ENCODE peak calls at places on chromosomes 13 and 19, in ten cellular contexts. G is adipocyte; D is stomach; W is ascending aorta; H is epithelial cell of esophagus; V is CD4-positive, alpha-beta memory T cell; K is thoracic aorta; P is choroid plexus epithelial cell; Z is heart right ventricle; A is CD8-positive, alpha-beta memory T cell. U is an unnamed sample.

GRCh38 chr13:73310366-73310765 is 251.6 kb downstream of the KLF5 start:
- DNase-seq in G (no peak), D (no peak), W (no peak), H (no peak), V (no peak), K (no peak), P (no peak), Z (no peak), A (no peak), U (no peak)

GRCh38 chr19:21698215-21698614 is 69.2 kb downstream of the ZNF100 start:
- DNase-seq in G (peak), D (no peak), W (no peak), H (peak), V (peak), K (no peak), P (peak), Z (no peak), A (no peak), U (no peak)

GRCh38 chr13:112704634-112705145 is 14.9 kb downstream of the ATP11A start:
- DNase-seq in G (no peak), D (no peak), W (no peak), H (no peak), V (no peak), K (no peak), P (no peak), Z (no peak), A (no peak), U (no peak)

GRCh38 chr19:12364391-12365093 is 941 bp downstream of the ZNF442 start:
- DNase-seq in G (peak), D (no peak), W (no peak), H (peak), V (peak), K (no peak), P (peak), Z (peak), A (no peak), U (no peak)

GRCh38 chr13:40164137-40164536 is 502.3 kb downstream of the FOXO1 start:
- DNase-seq in G (no peak), D (no peak), W (no peak), H (peak), V (no peak), K (no peak), P (peak), Z (no peak), A (no peak), U (no peak)

GRCh38 chr19:38250821-38251563 is 5.2 kb downstream of the PPP1R14A start:
- DNase-seq in G (no peak), D (peak), W (peak), H (no peak), V (no peak), K (peak), P (no peak), Z (peak), A (no peak), U (no peak)

GRCh38 chr13:33367186-33367895 is 81.8 kb upstream of the STARD13 start:
- DNase-seq in G (no peak), D (no peak), W (no peak), H (no peak), V (no peak), K (no peak), P (no peak), Z (no peak), A (no peak), U (no peak)

GRCh38 chr13:70960841-70961443 is 852.7 kb upstream of the KLHL1 start:
- DNase-seq in G (peak), D (no peak), W (no peak), H (peak), V (no peak), K (no peak), P (peak), Z (no peak), A (no peak), U (no peak)

GRCh38 chr19:47247308-47247990 is 8.9 kb upstream of the CCDC9 start:
- DNase-seq in G (peak), D (peak), W (no peak), H (peak), V (peak), K (no peak), P (peak), Z (peak), A (peak), U (no peak)

GRCh38 chr19:44680536-44680935 is 9.3 kb downstream of the CEACAM19 start:
- DNase-seq in G (no peak), D (no peak), W (no peak), H (no peak), V (no peak), K (no peak), P (no peak), Z (no peak), A (no peak), U (no peak)

GRCh38 chr19:44925114-44925891 is 10.9 kb downstream of the APOC1 start:
- DNase-seq in G (peak), D (peak), W (peak), H (no peak), V (no peak), K (no peak), P (peak), Z (peak), A (no peak), U (peak)

GRCh38 chr19:30133803-30134202 is 191.8 kb downstream of the URI1 start:
- DNase-seq in G (no peak), D (no peak), W (no peak), H (no peak), V (no peak), K (no peak), P (no peak), Z (no peak), A (no peak), U (no peak)

GRCh38 chr19:18282021-18282787 is 782 bp upstream of the JUND start:
- DNase-seq in G (no peak), D (no peak), W (no peak), H (no peak), V (no peak), K (peak), P (no peak), Z (peak), A (no peak), U (no peak)

GRCh38 chr13:110343241-110343865 is 36.3 kb downstream of the COL4A2 start:
- DNase-seq in G (no peak), D (no peak), W (no peak), H (peak), V (no peak), K (no peak), P (peak), Z (no peak), A (no peak), U (no peak)

GRCh38 chr19:38508507-38508906 is 75.0 kb downstream of the RYR1 start:
- DNase-seq in G (no peak), D (no peak), W (no peak), H (no peak), V (no peak), K (no peak), P (no peak), Z (no peak), A (no peak), U (no peak)

GRCh38 chr13:30158774-30159445 is 148.4 kb downstream of the KATNAL1 start:
- DNase-seq in G (peak), D (peak), W (no peak), H (peak), V (peak), K (no peak), P (peak), Z (no peak), A (no peak), U (no peak)

GRCh38 chr19:39502640-39503417 is 4.1 kb downstream of the DLL3 start:
- DNase-seq in G (peak), D (peak), W (no peak), H (peak), V (peak), K (no peak), P (peak), Z (peak), A (peak), U (no peak)

GRCh38 chr13:40120781-40121180 is 465.3 kb downstream of the COG6 start:
- DNase-seq in G (no peak), D (no peak), W (no peak), H (no peak), V (no peak), K (no peak), P (peak), Z (no peak), A (no peak), U (no peak)

GRCh38 chr19:52237771-52238400 is 31.5 kb upstream of the ZNF766 start:
- DNase-seq in G (peak), D (peak), W (no peak), H (peak), V (peak), K (no peak), P (peak), Z (peak), A (peak), U (no peak)

GRCh38 chr13:42991892-42992584 is at the start of gene EPSTI1:
- DNase-seq in G (peak), D (peak), W (no peak), H (peak), V (peak), K (peak), P (peak), Z (peak), A (peak), U (no peak)

GRCh38 chr13:96651598-96651997 is 342.7 kb downstream of the OXGR1 start:
- DNase-seq in G (no peak), D (no peak), W (no peak), H (no peak), V (no peak), K (no peak), P (no peak), Z (no peak), A (no peak), U (no peak)

GRCh38 chr13:83622422-83622784 is 259.9 kb downstream of the SLITRK1 start:
- DNase-seq in G (peak), D (no peak), W (no peak), H (peak), V (no peak), K (no peak), P (peak), Z (no peak), A (no peak), U (no peak)

GRCh38 chr13:98390086-98390697 is 186.7 kb downstream of the STK24 start:
- DNase-seq in G (peak), D (no peak), W (no peak), H (no peak), V (no peak), K (no peak), P (peak), Z (no peak), A (no peak), U (no peak)

GRCh38 chr19:46714523-46715106 is 2.3 kb downstream of the PRKD2 start:
- DNase-seq in G (peak), D (no peak), W (no peak), H (no peak), V (peak), K (no peak), P (no peak), Z (no peak), A (no peak), U (no peak)

GRCh38 chr13:52029569-52029968 is 5.1 kb downstream of the UTP14C start:
- DNase-seq in G (no peak), D (no peak), W (no peak), H (no peak), V (no peak), K (no peak), P (no peak), Z (no peak), A (no peak), U (no peak)

GRCh38 chr19:12783226-12783848 is 7.9 kb upstream of the JUNB start:
- DNase-seq in G (no peak), D (no peak), W (no peak), H (no peak), V (no peak), K (no peak), P (no peak), Z (peak), A (no peak), U (no peak)

GRCh38 chr19:582497-583197 is 7.0 kb upstream of the HCN2 start:
- DNase-seq in G (peak), D (no peak), W (no peak), H (no peak), V (no peak), K (no peak), P (peak), Z (no peak), A (no peak), U (no peak)

GRCh38 chr13:42548731-42549554 is 25.0 kb upstream of the TNFSF11 start:
- DNase-seq in G (no peak), D (peak), W (peak), H (no peak), V (no peak), K (no peak), P (peak), Z (no peak), A (no peak), U (peak)

GRCh38 chr19:50420808-50421207 is 2.1 kb downstream of the SPIB start:
- DNase-seq in G (no peak), D (no peak), W (no peak), H (no peak), V (no peak), K (no peak), P (no peak), Z (no peak), A (no peak), U (no peak)

GRCh38 chr19:53254451-53255341 is at the start of gene ZNF677:
- DNase-seq in G (peak), D (peak), W (peak), H (peak), V (peak), K (peak), P (peak), Z (peak), A (peak), U (peak)

GRCh38 chr19:17289489-17289888 is 7.8 kb downstream of the ANKLE1 start:
- DNase-seq in G (peak), D (peak), W (no peak), H (peak), V (no peak), K (no peak), P (peak), Z (peak), A (no peak), U (peak)

GRCh38 chr13:67238277-67238859 is 8.2 kb upstream of the PCDH9 start:
- DNase-seq in G (peak), D (no peak), W (no peak), H (peak), V (no peak), K (no peak), P (peak), Z (no peak), A (no peak), U (no peak)

GRCh38 chr19:55855160-55855559 is 18.8 kb downstream of the NLRP4 start:
- DNase-seq in G (no peak), D (no peak), W (no peak), H (no peak), V (no peak), K (no peak), P (no peak), Z (no peak), A (no peak), U (no peak)

DNA sequence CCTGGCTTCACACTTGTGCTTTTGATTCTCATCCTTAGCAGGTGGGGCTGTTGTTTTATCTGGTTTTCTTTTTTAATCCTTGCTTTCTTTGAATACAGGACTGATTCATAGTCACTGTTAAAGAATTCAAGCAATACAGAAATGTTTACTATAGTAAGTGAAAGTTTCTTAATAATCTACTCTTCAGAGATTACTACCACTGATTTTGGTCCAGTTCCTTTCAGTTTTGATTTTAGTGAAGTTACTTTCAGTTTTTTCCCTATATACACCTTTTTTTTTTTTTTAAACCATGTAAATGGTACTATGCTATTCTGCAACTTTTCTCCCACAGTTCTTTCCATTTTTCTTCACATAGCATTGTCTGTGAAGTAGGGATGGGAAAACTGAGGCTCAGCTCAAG is 53.6 kb downstream of the GATAD2A start:
- DNase-seq in G (peak), D (no peak), W (no peak), H (no peak), V (peak), K (no peak), P (peak), Z (no peak), A (no peak), U (no peak)
- H3K4me3 ChIP-seq in G (peak), D (no peak), W (no peak), H (no peak), V (peak), K (no peak), P (no peak), Z (no peak), A (peak), U (no peak)

GRCh38 chr13:100229603-100230002 is 140.7 kb downstream of the PCCA start:
- DNase-seq in G (no peak), D (peak), W (no peak), H (no peak), V (no peak), K (no peak), P (no peak), Z (no peak), A (no peak), U (no peak)
- H3K4me3 ChIP-seq in G (no peak), D (no peak), W (no peak), H (no peak), V (no peak), K (no peak), P (no peak), Z (no peak), A (no peak), U (no peak)

DNA sequence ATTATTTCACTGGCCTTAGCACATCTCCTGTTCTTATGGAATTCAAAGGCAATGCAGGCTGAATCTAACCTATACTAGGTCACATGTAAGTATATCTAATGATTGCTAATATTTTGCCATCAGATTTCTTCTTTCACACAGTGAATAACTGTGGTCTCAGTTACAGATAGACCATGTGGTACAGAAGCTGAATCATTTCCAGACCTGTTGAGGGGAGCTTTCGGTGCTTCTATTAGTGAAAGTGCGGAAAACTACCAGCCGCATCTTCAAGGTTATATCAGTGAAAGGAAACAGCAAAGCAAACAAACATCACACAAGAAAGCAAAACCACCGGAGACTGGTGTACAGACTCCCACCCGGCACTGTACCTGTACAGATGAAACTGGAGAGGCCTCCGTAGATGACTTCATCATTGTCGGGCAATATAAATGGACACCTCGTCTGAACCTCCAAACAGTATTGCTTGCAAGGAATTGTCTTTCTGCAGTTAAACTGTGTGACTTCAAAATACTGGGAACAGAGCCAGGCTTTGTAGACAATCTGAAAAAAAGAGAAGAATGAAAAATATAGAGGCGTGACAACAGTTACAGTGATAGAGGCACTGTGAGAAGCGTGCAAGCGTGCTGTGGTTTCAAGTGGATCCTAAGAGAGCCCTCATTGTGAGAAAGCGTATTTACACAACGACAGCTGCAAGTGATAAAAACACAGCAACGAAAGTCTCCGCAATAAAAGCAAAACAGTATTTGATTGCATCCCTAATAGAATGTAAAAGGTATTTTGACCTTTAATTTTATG is 642.5 kb upstream of the ARGLU1 start:
- DNase-seq in G (peak), D (no peak), W (no peak), H (no peak), V (no peak), K (no peak), P (peak), Z (no peak), A (no peak), U (no peak)
- H3K4me3 ChIP-seq in G (peak), D (no peak), W (peak), H (no peak), V (no peak), K (peak), P (peak), Z (no peak), A (no peak), U (peak)

GRCh38 chr19:36392916-36393673 is 14.1 kb upstream of the ZFP14 start:
- DNase-seq in G (no peak), D (no peak), W (no peak), H (no peak), V (no peak), K (no peak), P (no peak), Z (no peak), A (no peak), U (no peak)
- H3K4me3 ChIP-seq in G (peak), D (no peak), W (no peak), H (no peak), V (no peak), K (no peak), P (no peak), Z (no peak), A (peak), U (no peak)

GRCh38 chr13:44156294-44156658 is 217.3 kb upstream of the SERP2 start:
- DNase-seq in G (no peak), D (no peak), W (no peak), H (no peak), V (no peak), K (no peak), P (no peak), Z (no peak), A (no peak), U (no peak)

GRCh38 chr13:44157614-44158013 is 216.0 kb upstream of the SERP2 start:
- DNase-seq in G (no peak), D (no peak), W (no peak), H (no peak), V (no peak), K (no peak), P (no peak), Z (no peak), A (no peak), U (no peak)

GRCh38 chr13:44158055-44158655 is 215.5 kb upstream of the SERP2 start:
- DNase-seq in G (no peak), D (no peak), W (no peak), H (no peak), V (no peak), K (no peak), P (no peak), Z (no peak), A (no peak), U (no peak)

GRCh38 chr13:44153536-44153935 is 220.1 kb upstream of the SERP2 start:
- DNase-seq in G (no peak), D (no peak), W (no peak), H (no peak), V (no peak), K (no peak), P (no peak), Z (no peak), A (no peak), U (no peak)

GRCh38 chr13:44155422-44156293 is 218.0 kb upstream of the SERP2 start:
- DNase-seq in G (no peak), D (peak), W (no peak), H (no peak), V (no peak), K (peak), P (peak), Z (peak), A (no peak), U (no peak)
- H3K4me3 ChIP-seq in G (peak), D (peak), W (peak), H (no peak), V (no peak), K (peak), P (peak), Z (peak), A (no peak), U (no peak)

U was measured in skeletal muscle cell.